ENCODE peak calls at places on chromosome 11, in six cellular contexts. C is stimulated activated CD4-positive, alpha-beta T cell treated with anti-CD3 and anti-CD28 coated beads, Interleukin-4, amount 100 ng/mL, for 4 hours; F is dorsolateral prefrontal cortex; Y is mammary epithelial cell; V is Calu3; W is stimulated activated CD8-positive, alpha-beta memory T cell treated with anti-CD3 and anti-CD28 coated beads, Interleukin-4, amount 100 ng/mL, for 24 hours. X is an unnamed sample.
A peak's percentile ranks its signal among the peaks of the same experiment; 100 is the strongest.

GRCh38 chr11:91421586-91421985 is 803.0 kb upstream of the FAT3 start:
- DNase-seq in C (no peak), F (no peak), Y (no peak), V (no peak), W (no peak), X (no peak)

GRCh38 chr11:116170526-116171120 is 602.2 kb downstream of the BUD13 start:
- DNase-seq in C (no peak), F (no peak), Y (no peak), V (peak; percentile 32), W (no peak), X (no peak)

GRCh38 chr11:1223346-1224108 is 661 bp downstream of the MUC5B start:
- DNase-seq in C (no peak), F (no peak), Y (no peak), V (no peak), W (no peak), X (no peak)

GRCh38 chr11:105937331-105937730 is 84.7 kb downstream of the MSANTD4 start:
- DNase-seq in C (no peak), F (no peak), Y (peak; percentile 42), V (no peak), W (no peak), X (peak; percentile 49)

GRCh38 chr11:87398913-87399312 is 361.2 kb downstream of the TMEM135 start:
- DNase-seq in C (no peak), F (no peak), Y (no peak), V (no peak), W (no peak), X (no peak)

GRCh38 chr11:57700425-57700824 is 11.6 kb downstream of the MED19 start:
- DNase-seq in C (no peak), F (no peak), Y (no peak), V (no peak), W (no peak), X (no peak)

GRCh38 chr11:121321614-121322243 is 29.2 kb downstream of the SC5D start:
- DNase-seq in C (peak; percentile 8), F (peak; percentile 83), Y (peak; percentile 16), V (peak; percentile 13), W (no peak), X (peak; percentile 12)

GRCh38 chr11:123681007-123681406 is 26.6 kb upstream of the SCN3B start:
- DNase-seq in C (no peak), F (no peak), Y (no peak), V (no peak), W (no peak), X (no peak)

GRCh38 chr11:105553015-105553414 is 56.9 kb upstream of the GRIA4 start:
- DNase-seq in C (no peak), F (no peak), Y (no peak), V (no peak), W (no peak), X (peak; percentile 14)

GRCh38 chr11:10599388-10600175 is 31.1 kb upstream of the LYVE1 start:
- DNase-seq in C (no peak), F (no peak), Y (no peak), V (no peak), W (no peak), X (no peak)

GRCh38 chr11:118635642-118636041 is 28.2 kb downstream of the PHLDB1 start:
- DNase-seq in C (no peak), F (no peak), Y (no peak), V (no peak), W (no peak), X (no peak)

GRCh38 chr11:69292221-69292648 is 1.7 kb upstream of the MYEOV start:
- DNase-seq in C (peak; percentile 43), F (no peak), Y (no peak), V (peak; percentile 24), W (no peak), X (peak; percentile 18)

GRCh38 chr11:19134004-19134403 is 17.0 kb downstream of the ZDHHC13 start:
- DNase-seq in C (no peak), F (no peak), Y (no peak), V (no peak), W (no peak), X (no peak)

GRCh38 chr11:117824571-117825537 is at the start of gene FXYD2:
- DNase-seq in C (no peak), F (peak; percentile 19), Y (no peak), V (no peak), W (no peak), X (no peak)

GRCh38 chr11:13962562-13963168 is at the start of gene SPON1:
- DNase-seq in C (peak; percentile 37), F (no peak), Y (peak; percentile 27), V (no peak), W (no peak), X (no peak)

GRCh38 chr11:71917646-71918045 is 10.7 kb downstream of the XNDC1N start:
- DNase-seq in C (no peak), F (no peak), Y (no peak), V (no peak), W (no peak), X (no peak)

GRCh38 chr11:65575568-65576231 is at the start of gene EHBP1L1:
- DNase-seq in C (peak; percentile 73), F (no peak), Y (peak; percentile 46), V (peak; percentile 83), W (peak; percentile 61), X (peak; percentile 52)

GRCh38 chr11:10326080-10326964 is 21.4 kb downstream of the ADM start:
- DNase-seq in C (no peak), F (no peak), Y (no peak), V (peak; percentile 45), W (no peak), X (no peak)

GRCh38 chr11:78341841-78342240 is 75.8 kb downstream of the GAB2 start:
- DNase-seq in C (no peak), F (no peak), Y (no peak), V (no peak), W (no peak), X (no peak)

GRCh38 chr11:72394456-72394855 is 39.9 kb downstream of the CLPB start:
- DNase-seq in C (no peak), F (no peak), Y (no peak), V (no peak), W (no peak), X (no peak)

GRCh38 chr11:113189909-113190667 is 124.3 kb upstream of the TTC12 start:
- DNase-seq in C (no peak), F (no peak), Y (peak; percentile 98), V (no peak), W (no peak), X (peak; percentile 99)

GRCh38 chr11:120603071-120603470 is 91.5 kb downstream of the GRIK4 start:
- DNase-seq in C (no peak), F (no peak), Y (no peak), V (no peak), W (no peak), X (no peak)

GRCh38 chr11:84922836-84923235 is 704.3 kb downstream of the DLG2 start:
- DNase-seq in C (no peak), F (peak; percentile 26), Y (no peak), V (no peak), W (no peak), X (no peak)

GRCh38 chr11:59283825-59284772 is 71.4 kb upstream of the MPEG1 start:
- DNase-seq in C (peak; percentile 41), F (no peak), Y (peak; percentile 31), V (peak; percentile 50), W (no peak), X (peak; percentile 34)

GRCh38 chr11:12100886-12101285 is 9.5 kb upstream of the MICAL2 start:
- DNase-seq in C (no peak), F (peak; percentile 93), Y (no peak), V (no peak), W (no peak), X (no peak)

GRCh38 chr11:120883404-120884135 is 140.3 kb upstream of the TBCEL start:
- DNase-seq in C (no peak), F (no peak), Y (peak; percentile 5), V (no peak), W (no peak), X (peak; percentile 32)

GRCh38 chr11:11471196-11471595 is 118.1 kb upstream of the CSNK2A3 start:
- DNase-seq in C (no peak), F (no peak), Y (no peak), V (no peak), W (no peak), X (no peak)

X was measured in HT1080.